ENCODE peak calls at places on chromosomes 1 and 21, in eight cellular contexts. C is stimulated activated naive CD4-positive, alpha-beta T cell; O is psoas muscle; I is SJSA1; E is occipital lobe; G is right lobe of liver; S is GM06990; A is GM19239. K is an unnamed sample.

GRCh38 chr1:8424539-8425116 is 106.7 kb downstream of the SLC45A1 start:
- DNase-seq in C (peak), O (peak), I (no peak), E (no peak), G (peak), S (peak), A (no peak), K (peak)

GRCh38 chr21:41680444-41681335 is 86.2 kb downstream of the RIPK4 start:
- DNase-seq in C (no peak), O (no peak), I (no peak), E (no peak), G (no peak), S (no peak), A (no peak), K (no peak)

GRCh38 chr1:1857096-1857703 is 33.7 kb downstream of the GNB1 start:
- DNase-seq in C (no peak), O (no peak), I (no peak), E (no peak), G (no peak), S (no peak), A (no peak), K (no peak)

GRCh38 chr1:45009956-45010854 is 919 bp downstream of the HECTD3 start:
- DNase-seq in C (no peak), O (no peak), I (no peak), E (no peak), G (peak), S (peak), A (no peak), K (peak)

GRCh38 chr1:233193741-233194140 is 101.8 kb downstream of the PCNX2 start:
- DNase-seq in C (no peak), O (no peak), I (no peak), E (no peak), G (no peak), S (no peak), A (no peak), K (no peak)

GRCh38 chr1:200372095-200372884 is 37.5 kb downstream of the ZNF281 start:
- DNase-seq in C (no peak), O (no peak), I (peak), E (no peak), G (no peak), S (no peak), A (no peak), K (no peak)

GRCh38 chr1:67274623-67275325 is 32.9 kb upstream of the IL12RB2 start:
- DNase-seq in C (no peak), O (no peak), I (no peak), E (no peak), G (no peak), S (peak), A (no peak), K (no peak)

GRCh38 chr1:78102082-78102481 is 56.3 kb downstream of the GIPC2 start:
- DNase-seq in C (no peak), O (no peak), I (no peak), E (no peak), G (no peak), S (no peak), A (no peak), K (no peak)

GRCh38 chr1:25430073-25430665 is 528 bp upstream of the MACO1 start:
- DNase-seq in C (peak), O (peak), I (peak), E (peak), G (peak), S (peak), A (peak), K (peak)

GRCh38 chr1:92960395-92961130 is 699 bp downstream of the DIPK1A start:
- DNase-seq in C (peak), O (peak), I (peak), E (peak), G (peak), S (no peak), A (no peak), K (peak)

GRCh38 chr1:10796029-10796944 is at the start of gene CASZ1:
- DNase-seq in C (no peak), O (peak), I (peak), E (peak), G (peak), S (no peak), A (no peak), K (no peak)

GRCh38 chr1:180232521-180233043 is 2.5 kb downstream of the LHX4 start:
- DNase-seq in C (no peak), O (no peak), I (no peak), E (no peak), G (no peak), S (no peak), A (no peak), K (no peak)

GRCh38 chr1:244118087-244118761 is 67.1 kb downstream of the ZBTB18 start:
- DNase-seq in C (no peak), O (no peak), I (no peak), E (no peak), G (no peak), S (no peak), A (no peak), K (no peak)

GRCh38 chr1:27418326-27418761 is 25.9 kb downstream of the GPR3 start:
- DNase-seq in C (no peak), O (peak), I (peak), E (peak), G (no peak), S (peak), A (no peak), K (no peak)

K was measured in erythroblast.